ENCODE peak calls at places on chromosomes 5 and 9, in ten cellular contexts. One of them, this sample, is unnamed.
A peak's percentile ranks its signal among the peaks of the same experiment; 100 is the strongest.

GRCh38 chr5:113278976-113279375 is 155.8 kb downstream of the TSSK1B start:
- DNase-seq in brain microvascular endothelial cell: no peak
- DNase-seq in K562: no peak
- DNase-seq in Peyer's patch: no peak
- DNase-seq in AG10803: no peak
- DNase-seq in cardiac fibroblast: peak; percentile 38
- DNase-seq in foreskin fibroblast: peak; percentile 46
- DNase-seq in astrocyte of the spinal cord: peak; percentile 57
- DNase-seq in GM13977: no peak
- DNase-seq in spleen: no peak
- DNase-seq in this sample: no peak

GRCh38 chr9:63817622-63818518 is 1467.1 kb downstream of the FOXD4L5 start:
- DNase-seq in brain microvascular endothelial cell: peak; percentile 39
- DNase-seq in astrocyte of the spinal cord: no peak
- DNase-seq in cardiac fibroblast: peak; percentile 21
- DNase-seq in AG10803: peak; percentile 3
- DNase-seq in Peyer's patch: peak; percentile 84
- DNase-seq in foreskin fibroblast: peak; percentile 32
- DNase-seq in GM13977: peak; percentile 68
- DNase-seq in K562: peak; percentile 9
- DNase-seq in spleen: peak; percentile 97
- DNase-seq in this sample: peak; percentile 36

GRCh38 chr9:92600742-92601261 is 65.0 kb upstream of the ECM2 start:
- DNase-seq in foreskin fibroblast: peak; percentile 69
- DNase-seq in spleen: no peak
- DNase-seq in astrocyte of the spinal cord: peak; percentile 78
- DNase-seq in Peyer's patch: no peak
- DNase-seq in cardiac fibroblast: peak; percentile 80
- DNase-seq in AG10803: peak; percentile 85
- DNase-seq in K562: no peak
- DNase-seq in brain microvascular endothelial cell: peak; percentile 43
- DNase-seq in GM13977: no peak
- DNase-seq in this sample: peak; percentile 11

GRCh38 chr9:126844085-126844484 is 16.4 kb upstream of the ZBTB34 start:
- DNase-seq in brain microvascular endothelial cell: peak; percentile 63
- DNase-seq in K562: no peak
- DNase-seq in cardiac fibroblast: peak; percentile 52
- DNase-seq in astrocyte of the spinal cord: peak; percentile 83
- DNase-seq in AG10803: peak; percentile 66
- DNase-seq in GM13977: no peak
- DNase-seq in foreskin fibroblast: peak; percentile 91
- DNase-seq in Peyer's patch: no peak
- DNase-seq in spleen: no peak
- DNase-seq in this sample: peak; percentile 78

GRCh38 chr9:69173497-69173890 is 583 bp upstream of the TJP2 start:
- DNase-seq in cardiac fibroblast: no peak
- DNase-seq in K562: no peak
- DNase-seq in brain microvascular endothelial cell: no peak
- DNase-seq in spleen: no peak
- DNase-seq in GM13977: no peak
- DNase-seq in Peyer's patch: no peak
- DNase-seq in astrocyte of the spinal cord: no peak
- DNase-seq in foreskin fibroblast: no peak
- DNase-seq in AG10803: no peak
- DNase-seq in this sample: no peak

GRCh38 chr9:14365667-14366066 is 51.7 kb upstream of the NFIB start:
- DNase-seq in GM13977: no peak
- DNase-seq in astrocyte of the spinal cord: no peak
- DNase-seq in foreskin fibroblast: peak; percentile 86
- DNase-seq in K562: no peak
- DNase-seq in brain microvascular endothelial cell: no peak
- DNase-seq in cardiac fibroblast: peak; percentile 78
- DNase-seq in spleen: no peak
- DNase-seq in AG10803: peak; percentile 86
- DNase-seq in Peyer's patch: no peak
- DNase-seq in this sample: peak; percentile 9

GRCh38 chr5:138503487-138504270 is 38.4 kb downstream of the EGR1 start:
- DNase-seq in Peyer's patch: no peak
- DNase-seq in cardiac fibroblast: peak; percentile 78
- DNase-seq in foreskin fibroblast: peak; percentile 84
- DNase-seq in astrocyte of the spinal cord: peak; percentile 69
- DNase-seq in GM13977: peak; percentile 57
- DNase-seq in K562: peak; percentile 80
- DNase-seq in AG10803: peak; percentile 71
- DNase-seq in brain microvascular endothelial cell: peak; percentile 33
- DNase-seq in spleen: no peak
- DNase-seq in this sample: peak; percentile 59

GRCh38 chr5:101424530-101425175 is 521.6 kb upstream of the ST8SIA4 start:
- DNase-seq in cardiac fibroblast: peak; percentile 67
- DNase-seq in Peyer's patch: no peak
- DNase-seq in K562: no peak
- DNase-seq in brain microvascular endothelial cell: peak; percentile 14
- DNase-seq in astrocyte of the spinal cord: peak; percentile 83
- DNase-seq in spleen: no peak
- DNase-seq in AG10803: peak; percentile 69
- DNase-seq in GM13977: no peak
- DNase-seq in foreskin fibroblast: peak; percentile 76
- DNase-seq in this sample: no peak

GRCh38 chr5:19547640-19548039 is 440.4 kb downstream of the CDH18 start:
- DNase-seq in Peyer's patch: no peak
- DNase-seq in astrocyte of the spinal cord: peak; percentile 89
- DNase-seq in spleen: no peak
- DNase-seq in foreskin fibroblast: peak; percentile 27
- DNase-seq in cardiac fibroblast: peak; percentile 46
- DNase-seq in AG10803: no peak
- DNase-seq in K562: no peak
- DNase-seq in brain microvascular endothelial cell: no peak
- DNase-seq in GM13977: no peak
- DNase-seq in this sample: no peak

GRCh38 chr5:10524376-10525123 is 39.3 kb upstream of the ANKRD33B start:
- DNase-seq in K562: peak; percentile 9
- DNase-seq in spleen: no peak
- DNase-seq in foreskin fibroblast: peak; percentile 97
- DNase-seq in cardiac fibroblast: peak; percentile 95
- DNase-seq in AG10803: peak; percentile 100
- DNase-seq in brain microvascular endothelial cell: peak; percentile 76
- DNase-seq in Peyer's patch: no peak
- DNase-seq in GM13977: no peak
- DNase-seq in astrocyte of the spinal cord: peak; percentile 94
- DNase-seq in this sample: peak; percentile 89

GRCh38 chr5:141973871-141974595 is 5.1 kb downstream of the RNF14 start:
- DNase-seq in AG10803: no peak
- DNase-seq in GM13977: no peak
- DNase-seq in spleen: no peak
- DNase-seq in astrocyte of the spinal cord: peak; percentile 66
- DNase-seq in K562: no peak
- DNase-seq in brain microvascular endothelial cell: peak; percentile 38
- DNase-seq in foreskin fibroblast: peak; percentile 64
- DNase-seq in cardiac fibroblast: peak; percentile 66
- DNase-seq in Peyer's patch: no peak
- DNase-seq in this sample: peak; percentile 64

GRCh38 chr5:80754900-80755299 is 100.1 kb upstream of the DHFR start:
- DNase-seq in spleen: no peak
- DNase-seq in cardiac fibroblast: peak; percentile 60
- DNase-seq in Peyer's patch: peak; percentile 27
- DNase-seq in foreskin fibroblast: peak; percentile 63
- DNase-seq in K562: no peak
- DNase-seq in brain microvascular endothelial cell: peak; percentile 36
- DNase-seq in astrocyte of the spinal cord: peak; percentile 79
- DNase-seq in GM13977: no peak
- DNase-seq in AG10803: no peak
- DNase-seq in this sample: no peak

GRCh38 chr5:5688194-5688924 is 265.9 kb downstream of the ICE1 start:
- DNase-seq in Peyer's patch: no peak
- DNase-seq in spleen: no peak
- DNase-seq in foreskin fibroblast: no peak
- DNase-seq in GM13977: no peak
- DNase-seq in K562: no peak
- DNase-seq in cardiac fibroblast: no peak
- DNase-seq in AG10803: no peak
- DNase-seq in brain microvascular endothelial cell: no peak
- DNase-seq in astrocyte of the spinal cord: no peak
- DNase-seq in this sample: no peak

GRCh38 chr9:14395300-14396082 is 81.5 kb upstream of the NFIB start:
- DNase-seq in foreskin fibroblast: no peak
- DNase-seq in astrocyte of the spinal cord: no peak
- DNase-seq in brain microvascular endothelial cell: no peak
- DNase-seq in GM13977: no peak
- DNase-seq in cardiac fibroblast: no peak
- DNase-seq in K562: peak; percentile 89
- DNase-seq in AG10803: no peak
- DNase-seq in spleen: peak; percentile 75
- DNase-seq in Peyer's patch: no peak
- DNase-seq in this sample: no peak

GRCh38 chr9:88579363-88579715 is 44.4 kb downstream of the NXNL2 start:
- DNase-seq in cardiac fibroblast: no peak
- DNase-seq in spleen: no peak
- DNase-seq in K562: no peak
- DNase-seq in brain microvascular endothelial cell: no peak
- DNase-seq in AG10803: no peak
- DNase-seq in foreskin fibroblast: no peak
- DNase-seq in astrocyte of the spinal cord: no peak
- DNase-seq in Peyer's patch: no peak
- DNase-seq in GM13977: no peak
- DNase-seq in this sample: no peak

GRCh38 chr5:34007116-34007674 is 655 bp downstream of the AMACR start:
- DNase-seq in GM13977: peak; percentile 29
- DNase-seq in cardiac fibroblast: peak; percentile 23
- DNase-seq in AG10803: no peak
- DNase-seq in brain microvascular endothelial cell: no peak
- DNase-seq in astrocyte of the spinal cord: peak; percentile 40
- DNase-seq in spleen: peak; percentile 75
- DNase-seq in Peyer's patch: no peak
- DNase-seq in K562: peak; percentile 22
- DNase-seq in foreskin fibroblast: peak; percentile 47
- DNase-seq in this sample: no peak

GRCh38 chr5:30831123-30831522 is 362.4 kb upstream of the CDH6 start:
- DNase-seq in cardiac fibroblast: no peak
- DNase-seq in spleen: no peak
- DNase-seq in GM13977: no peak
- DNase-seq in foreskin fibroblast: no peak
- DNase-seq in AG10803: no peak
- DNase-seq in Peyer's patch: no peak
- DNase-seq in brain microvascular endothelial cell: no peak
- DNase-seq in K562: no peak
- DNase-seq in astrocyte of the spinal cord: no peak
- DNase-seq in this sample: no peak
- TF ChIP-seq CTCF in cardiac fibroblast: no peak
- TF ChIP-seq CTCF in spleen: no peak
- TF ChIP-seq CTCF in GM13977: no peak
- TF ChIP-seq CTCF in foreskin fibroblast: no peak
- TF ChIP-seq CTCF in AG10803: no peak
- TF ChIP-seq CTCF in Peyer's patch: no peak
- TF ChIP-seq CTCF in brain microvascular endothelial cell: no peak
- TF ChIP-seq CTCF in K562: no peak
- TF ChIP-seq CTCF in astrocyte of the spinal cord: no peak
- TF ChIP-seq CTCF in this sample: no peak

GRCh38 chr9:12667892-12668291 is 25.3 kb upstream of the TYRP1 start:
- DNase-seq in Peyer's patch: no peak
- DNase-seq in foreskin fibroblast: no peak
- DNase-seq in K562: no peak
- DNase-seq in spleen: no peak
- DNase-seq in GM13977: no peak
- DNase-seq in brain microvascular endothelial cell: no peak
- DNase-seq in AG10803: no peak
- DNase-seq in cardiac fibroblast: no peak
- DNase-seq in astrocyte of the spinal cord: no peak
- DNase-seq in this sample: no peak

GRCh38 chr9:12666813-12667212 is 26.4 kb upstream of the TYRP1 start:
- DNase-seq in astrocyte of the spinal cord: no peak
- DNase-seq in GM13977: no peak
- DNase-seq in spleen: no peak
- DNase-seq in K562: no peak
- DNase-seq in Peyer's patch: no peak
- DNase-seq in foreskin fibroblast: no peak
- DNase-seq in cardiac fibroblast: no peak
- DNase-seq in AG10803: no peak
- DNase-seq in brain microvascular endothelial cell: no peak
- DNase-seq in this sample: no peak
- TF ChIP-seq CTCF in astrocyte of the spinal cord: peak; percentile 4
- TF ChIP-seq CTCF in GM13977: peak; percentile 20
- TF ChIP-seq CTCF in spleen: no peak
- TF ChIP-seq CTCF in K562: no peak
- TF ChIP-seq CTCF in Peyer's patch: no peak
- TF ChIP-seq CTCF in foreskin fibroblast: peak; percentile 7
- TF ChIP-seq CTCF in cardiac fibroblast: no peak
- TF ChIP-seq CTCF in AG10803: peak; percentile 12
- TF ChIP-seq CTCF in brain microvascular endothelial cell: peak; percentile 17
- TF ChIP-seq CTCF in this sample: peak; percentile 45

GRCh38 chr5:107796797-107797196 is 126.1 kb upstream of the EFNA5 start:
- DNase-seq in foreskin fibroblast: peak; percentile 36
- DNase-seq in Peyer's patch: no peak
- DNase-seq in AG10803: no peak
- DNase-seq in brain microvascular endothelial cell: no peak
- DNase-seq in cardiac fibroblast: peak; percentile 32
- DNase-seq in K562: no peak
- DNase-seq in spleen: no peak
- DNase-seq in GM13977: no peak
- DNase-seq in astrocyte of the spinal cord: no peak
- DNase-seq in this sample: no peak
- TF ChIP-seq CTCF in foreskin fibroblast: peak; percentile 4
- TF ChIP-seq CTCF in Peyer's patch: no peak
- TF ChIP-seq CTCF in AG10803: peak; percentile 33
- TF ChIP-seq CTCF in brain microvascular endothelial cell: peak; percentile 29
- TF ChIP-seq CTCF in cardiac fibroblast: peak; percentile 21
- TF ChIP-seq CTCF in K562: no peak
- TF ChIP-seq CTCF in spleen: no peak
- TF ChIP-seq CTCF in GM13977: no peak
- TF ChIP-seq CTCF in astrocyte of the spinal cord: peak; percentile 11
- TF ChIP-seq CTCF in this sample: no peak

DNA sequence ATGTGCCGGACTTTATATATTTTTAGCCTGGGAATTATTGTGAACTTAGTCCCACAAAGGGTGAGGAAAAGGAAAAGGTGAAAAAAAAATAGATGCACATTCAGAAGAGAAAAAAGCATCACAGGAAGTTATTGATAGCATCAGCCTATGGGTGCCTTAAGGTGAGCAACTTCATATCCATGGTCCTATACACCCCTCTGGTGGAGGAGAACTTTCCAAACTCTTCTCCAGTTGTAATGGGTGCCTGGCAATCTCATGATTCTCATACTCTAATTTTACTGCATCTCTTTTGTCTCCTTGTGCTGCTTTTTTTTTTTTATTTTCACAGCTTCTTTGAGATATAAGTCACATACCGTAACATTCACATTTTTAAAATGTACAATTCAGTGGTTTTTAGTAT is 107.4 kb downstream of the JAKMIP2 start:
- DNase-seq in K562: no peak
- DNase-seq in cardiac fibroblast: no peak
- DNase-seq in astrocyte of the spinal cord: no peak
- DNase-seq in GM13977: no peak
- DNase-seq in foreskin fibroblast: no peak
- DNase-seq in brain microvascular endothelial cell: no peak
- DNase-seq in spleen: no peak
- DNase-seq in AG10803: no peak
- DNase-seq in Peyer's patch: no peak
- DNase-seq in this sample: no peak
- TF ChIP-seq CTCF in K562: no peak
- TF ChIP-seq CTCF in cardiac fibroblast: no peak
- TF ChIP-seq CTCF in astrocyte of the spinal cord: no peak
- TF ChIP-seq CTCF in GM13977: no peak
- TF ChIP-seq CTCF in foreskin fibroblast: no peak
- TF ChIP-seq CTCF in brain microvascular endothelial cell: no peak
- TF ChIP-seq CTCF in spleen: no peak
- TF ChIP-seq CTCF in AG10803: no peak
- TF ChIP-seq CTCF in Peyer's patch: peak; percentile 32
- TF ChIP-seq CTCF in this sample: no peak

This sample was measured in HFFc6.